ENCODE peak calls at places on chromosomes 2 and 18, in five cellular contexts. U, Q, M, W and D are unnamed samples.
A peak's percentile ranks its signal among the peaks of the same experiment; 100 is the strongest.

GRCh38 chr18:36567800-36568199 is 261.0 kb downstream of the TPGS2 start:
- DNase-seq in M (no peak), U (no peak), W (no peak), Q (no peak), D (no peak)

GRCh38 chr18:47100214-47100831 is 50.0 kb downstream of the HDHD2 start:
- DNase-seq in Q (peak; percentile 39), M (peak; percentile 71), W (peak; percentile 51), U (peak; percentile 61), D (peak; percentile 16)

GRCh38 chr2:16170675-16171424 is 230.5 kb downstream of the MYCN start:
- DNase-seq in U (no peak), M (no peak), W (no peak), Q (no peak), D (no peak)

GRCh38 chr18:75915941-75916640 is 488.6 kb upstream of the SMIM21 start:
- DNase-seq in Q (no peak), M (no peak), W (peak; percentile 94), U (no peak), D (no peak)

GRCh38 chr18:53115876-53116585 is 776.0 kb downstream of the DCC start:
- DNase-seq in U (no peak), W (no peak), Q (no peak), M (no peak), D (no peak)

GRCh38 chr2:133892352-133892913 is 324.2 kb upstream of the NCKAP5 start:
- DNase-seq in W (no peak), U (no peak), Q (no peak), M (no peak), D (no peak)

GRCh38 chr2:229634574-229635185 is 79.7 kb downstream of the DNER start:
- DNase-seq in U (no peak), M (no peak), Q (no peak), W (peak; percentile 42), D (no peak)

GRCh38 chr2:216214768-216215167 is 105.6 kb downstream of the XRCC5 start:
- DNase-seq in U (peak; percentile 48), M (no peak), W (no peak), Q (no peak), D (no peak)

GRCh38 chr2:38092196-38092902 is 16.4 kb upstream of the CYP1B1 start:
- DNase-seq in U (no peak), Q (no peak), W (peak; percentile 31), M (peak; percentile 92), D (no peak)

GRCh38 chr2:127932199-127932877 is 46.6 kb upstream of the AMMECR1L start:
- DNase-seq in M (peak; percentile 85), W (no peak), Q (peak; percentile 64), U (peak; percentile 95), D (no peak)

GRCh38 chr2:152743004-152743403 is 24.6 kb downstream of the ARL6IP6 start:
- DNase-seq in W (peak; percentile 16), U (peak; percentile 51), M (peak; percentile 23), Q (peak; percentile 8), D (peak; percentile 32)

GRCh38 chr2:180733330-180733729 is 247.1 kb upstream of the UBE2E3 start:
- DNase-seq in U (peak; percentile 22), Q (no peak), W (no peak), M (no peak), D (no peak)

GRCh38 chr2:10658041-10658913 is 31.5 kb downstream of the NOL10 start:
- DNase-seq in Q (peak; percentile 29), M (peak; percentile 73), U (peak; percentile 96), W (no peak), D (peak; percentile 14)

GRCh38 chr18:45628979-45629958 is 14.0 kb downstream of the SLC14A2 start:
- DNase-seq in M (peak; percentile 82), Q (no peak), U (peak; percentile 4), W (no peak), D (no peak)

GRCh38 chr2:239456940-239457339 is 56.1 kb upstream of the HDAC4 start:
- DNase-seq in Q (no peak), U (no peak), W (no peak), M (no peak), D (no peak)

GRCh38 chr2:119259296-119259860 is 35.7 kb downstream of the STEAP3 start:
- DNase-seq in M (no peak), W (peak; percentile 1), Q (no peak), U (no peak), D (no peak)

GRCh38 chr2:46800218-46800617 is 115.4 kb downstream of the MCFD2 start:
- DNase-seq in W (no peak), U (no peak), M (peak; percentile 81), Q (no peak), D (no peak)

GRCh38 chr2:215540646-215541045 is 104.8 kb upstream of the FN1 start:
- DNase-seq in M (peak; percentile 92), W (no peak), Q (no peak), U (peak; percentile 90), D (no peak)

GRCh38 chr2:11669454-11670291 is at the start of gene NTSR2:
- DNase-seq in Q (no peak), U (no peak), W (no peak), M (peak; percentile 73), D (no peak)

GRCh38 chr2:241107384-241107783 is 5.3 kb upstream of the MTERF4 start:
- DNase-seq in Q (no peak), W (no peak), M (no peak), U (no peak), D (no peak)

GRCh38 chr2:113324684-113325160 is 46.0 kb upstream of the PAX8 start:
- DNase-seq in M (peak; percentile 84), Q (peak; percentile 6), W (peak; percentile 93), U (peak; percentile 75), D (no peak)

GRCh38 chr2:144451443-144451842 is 68.5 kb downstream of the ZEB2 start:
- DNase-seq in M (no peak), Q (no peak), W (no peak), U (no peak), D (no peak)
- H3K27ac ChIP-seq in M (peak overlapping the region; percentile 89), Q (no peak overlapping the region), W (peak overlapping the region; percentile 99), U (no peak overlapping the region), D (no peak overlapping the region)

GRCh38 chr2:41936751-41937463 is 110.9 kb upstream of the PKDCC start:
- DNase-seq in M (no peak), U (no peak), Q (no peak), W (no peak), D (no peak)
- TF ChIP-seq EZH2phosphoT487 in M (no peak), U (no peak), Q (no peak), W (no peak), D (no peak)

DNA sequence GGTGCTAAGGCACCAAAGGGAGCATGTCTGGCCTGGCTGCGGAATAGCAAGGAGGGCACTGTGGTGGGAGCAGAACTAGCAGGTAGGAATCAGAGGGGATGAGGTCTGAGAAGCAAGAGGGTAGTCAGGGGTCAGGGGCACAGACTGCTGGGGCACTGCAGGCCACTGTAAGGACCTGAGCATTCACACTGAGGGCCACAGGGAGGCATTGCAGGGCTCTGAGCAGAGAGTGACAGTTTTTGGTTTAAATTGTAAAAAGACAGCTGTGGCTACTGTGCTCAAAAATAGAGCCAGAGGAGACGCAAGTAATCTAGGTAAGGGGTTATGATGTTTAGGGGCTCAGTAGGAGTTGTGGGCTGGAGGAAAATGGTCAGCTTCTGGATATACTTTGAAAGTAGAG is 41.5 kb downstream of the ARHGAP25 start:
- DNase-seq in Q (no peak), M (no peak), U (no peak), W (no peak), D (peak; percentile 35)
- H3K9ac ChIP-seq in Q (no peak overlapping the region), M (no peak overlapping the region), U (no peak overlapping the region), W (no peak overlapping the region), D (peak overlapping the region; percentile 63)

DNA sequence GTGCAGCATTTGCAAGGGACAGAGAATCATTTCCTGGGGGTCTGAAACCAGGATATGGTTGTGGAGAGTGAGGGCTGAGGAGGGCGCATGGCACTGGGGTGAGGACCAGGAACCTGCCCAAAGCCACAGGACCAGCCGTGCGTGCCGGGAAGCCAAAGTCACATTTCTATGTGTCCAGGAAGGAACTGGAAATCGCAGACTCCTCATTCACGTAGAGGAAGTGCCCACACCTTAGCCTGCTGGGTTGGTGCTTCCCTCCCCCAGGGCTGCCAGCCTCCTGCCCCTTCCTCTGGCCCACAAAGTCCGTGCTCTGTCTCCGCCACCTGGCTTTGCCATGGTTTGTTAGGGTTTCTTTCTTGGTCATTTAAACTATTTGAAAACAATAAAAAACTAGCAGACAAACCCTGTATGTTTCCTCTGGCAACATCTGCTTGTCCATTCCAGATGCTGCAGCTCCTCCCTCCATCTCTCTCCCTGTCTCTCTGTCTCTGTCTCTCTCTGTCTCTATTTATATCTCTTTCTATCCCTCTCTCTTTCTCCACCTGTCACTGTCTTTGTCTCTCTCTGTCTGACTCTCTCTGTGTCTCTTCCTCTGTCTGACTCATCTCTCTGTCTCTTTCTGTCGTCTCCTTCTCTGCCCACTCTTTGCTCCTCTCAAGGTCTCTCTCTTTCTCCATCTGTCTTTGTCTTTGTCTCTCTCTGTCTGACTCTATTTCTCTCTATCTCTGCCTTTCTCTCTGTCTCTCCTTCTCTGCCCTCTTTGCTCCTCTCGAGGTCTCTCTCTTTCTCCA is 163.2 kb upstream of the TPO start:
- DNase-seq in Q (no peak), M (no peak), W (no peak), U (no peak), D (no peak)
- H3K27ac ChIP-seq in Q (no peak overlapping the region), M (no peak overlapping the region), W (no peak overlapping the region), U (no peak overlapping the region), D (no peak overlapping the region)

DNA sequence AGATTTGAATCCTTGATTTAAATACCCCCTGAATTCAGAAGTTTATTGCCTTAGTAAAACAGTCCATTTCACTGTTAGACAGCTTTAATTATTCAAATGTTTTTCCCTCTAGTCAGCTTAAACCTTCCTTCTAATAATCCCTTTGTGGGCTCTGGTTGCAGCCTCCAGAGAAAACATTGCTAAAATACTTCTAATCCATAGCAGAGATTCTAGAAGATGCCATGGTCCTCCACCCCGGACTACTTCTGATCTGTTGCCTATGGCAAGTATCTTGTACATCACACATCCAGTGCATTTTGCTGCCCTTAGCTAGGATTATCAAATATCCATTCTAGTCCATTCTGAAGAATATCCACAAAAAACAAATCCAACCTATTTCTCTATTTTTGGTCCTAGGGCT is 350.0 kb downstream of the TNS1 start:
- DNase-seq in M (peak; percentile 62), Q (no peak), W (no peak), U (no peak), D (no peak)
- TF ChIP-seq EZH2phosphoT487 in M (no peak), Q (no peak), W (no peak), U (no peak), D (no peak)